ENCODE peak calls at places on chromosomes 4 and X, in five cellular contexts. One of them, this sample, is unnamed.

GRCh38 chrX:40996886-40997530 is 88.2 kb upstream of the USP9X start:
- DNase-seq in CD4-positive, alpha-beta T cell: no peak
- DNase-seq in heart left ventricle: no peak
- DNase-seq in choroid plexus epithelial cell: peak; percentile 91
- DNase-seq in Panc1: no peak
- DNase-seq in this sample: no peak

GRCh38 chr4:181685461-181685860 is 557.7 kb upstream of the TENM3 start:
- DNase-seq in choroid plexus epithelial cell: peak; percentile 51
- DNase-seq in heart left ventricle: no peak
- DNase-seq in Panc1: no peak
- DNase-seq in CD4-positive, alpha-beta T cell: no peak
- DNase-seq in this sample: no peak

GRCh38 chr4:37999000-37999745 is 39.0 kb downstream of the PTTG2 start:
- DNase-seq in heart left ventricle: no peak
- DNase-seq in Panc1: no peak
- DNase-seq in CD4-positive, alpha-beta T cell: no peak
- DNase-seq in choroid plexus epithelial cell: no peak
- DNase-seq in this sample: no peak

GRCh38 chrX:43375146-43375545 is 281.0 kb upstream of the MAOA start:
- DNase-seq in choroid plexus epithelial cell: no peak
- DNase-seq in Panc1: no peak
- DNase-seq in CD4-positive, alpha-beta T cell: no peak
- DNase-seq in heart left ventricle: no peak
- DNase-seq in this sample: no peak

GRCh38 chrX:275967-276587 is 5.1 kb upstream of the PLCXD1 start:
- DNase-seq in Panc1: no peak
- DNase-seq in heart left ventricle: peak; percentile 90
- DNase-seq in choroid plexus epithelial cell: peak; percentile 27
- DNase-seq in CD4-positive, alpha-beta T cell: peak; percentile 39
- DNase-seq in this sample: peak; percentile 69

GRCh38 chrX:98299785-98300184 is 1416.1 kb downstream of the RPA4 start:
- DNase-seq in CD4-positive, alpha-beta T cell: no peak
- DNase-seq in heart left ventricle: no peak
- DNase-seq in Panc1: no peak
- DNase-seq in choroid plexus epithelial cell: no peak
- DNase-seq in this sample: no peak

GRCh38 chr4:39947415-39947814 is 30.3 kb downstream of the PDS5A start:
- DNase-seq in CD4-positive, alpha-beta T cell: no peak
- DNase-seq in heart left ventricle: no peak
- DNase-seq in Panc1: no peak
- DNase-seq in choroid plexus epithelial cell: no peak
- DNase-seq in this sample: no peak

GRCh38 chr4:581753-582361 is 5.8 kb upstream of the TMEM271 start:
- DNase-seq in CD4-positive, alpha-beta T cell: no peak
- DNase-seq in choroid plexus epithelial cell: no peak
- DNase-seq in heart left ventricle: no peak
- DNase-seq in Panc1: no peak
- DNase-seq in this sample: no peak

GRCh38 chr4:6416518-6417286 is 55.7 kb downstream of the PPP2R2C start:
- DNase-seq in CD4-positive, alpha-beta T cell: no peak
- DNase-seq in choroid plexus epithelial cell: no peak
- DNase-seq in Panc1: no peak
- DNase-seq in heart left ventricle: no peak
- DNase-seq in this sample: no peak

GRCh38 chr4:182240161-182241130 is 2.8 kb upstream of the TENM3 start:
- DNase-seq in choroid plexus epithelial cell: peak; percentile 65
- DNase-seq in CD4-positive, alpha-beta T cell: no peak
- DNase-seq in heart left ventricle: no peak
- DNase-seq in Panc1: no peak
- DNase-seq in this sample: peak; percentile 18

GRCh38 chr4:106795326-106795725 is 240.8 kb downstream of the DKK2 start:
- DNase-seq in choroid plexus epithelial cell: peak; percentile 15
- DNase-seq in Panc1: no peak
- DNase-seq in CD4-positive, alpha-beta T cell: no peak
- DNase-seq in heart left ventricle: no peak
- DNase-seq in this sample: no peak

GRCh38 chrX:10415704-10416001 is 204.7 kb downstream of the MID1 start:
- DNase-seq in heart left ventricle: no peak
- DNase-seq in CD4-positive, alpha-beta T cell: no peak
- DNase-seq in choroid plexus epithelial cell: peak; percentile 61
- DNase-seq in Panc1: no peak
- DNase-seq in this sample: no peak

GRCh38 chr4:140862182-140862442 is 105.9 kb upstream of the TBC1D9 start:
- DNase-seq in CD4-positive, alpha-beta T cell: no peak
- DNase-seq in heart left ventricle: no peak
- DNase-seq in choroid plexus epithelial cell: no peak
- DNase-seq in Panc1: no peak
- DNase-seq in this sample: no peak

GRCh38 chr4:66887061-66887460 is 658.2 kb downstream of the CENPC start:
- DNase-seq in Panc1: no peak
- DNase-seq in choroid plexus epithelial cell: no peak
- DNase-seq in CD4-positive, alpha-beta T cell: no peak
- DNase-seq in heart left ventricle: no peak
- DNase-seq in this sample: no peak

GRCh38 chr4:74168841-74169240 is 10.9 kb downstream of the MTHFD2L start:
- DNase-seq in CD4-positive, alpha-beta T cell: no peak
- DNase-seq in Panc1: no peak
- DNase-seq in heart left ventricle: no peak
- DNase-seq in choroid plexus epithelial cell: no peak
- DNase-seq in this sample: no peak

DNA sequence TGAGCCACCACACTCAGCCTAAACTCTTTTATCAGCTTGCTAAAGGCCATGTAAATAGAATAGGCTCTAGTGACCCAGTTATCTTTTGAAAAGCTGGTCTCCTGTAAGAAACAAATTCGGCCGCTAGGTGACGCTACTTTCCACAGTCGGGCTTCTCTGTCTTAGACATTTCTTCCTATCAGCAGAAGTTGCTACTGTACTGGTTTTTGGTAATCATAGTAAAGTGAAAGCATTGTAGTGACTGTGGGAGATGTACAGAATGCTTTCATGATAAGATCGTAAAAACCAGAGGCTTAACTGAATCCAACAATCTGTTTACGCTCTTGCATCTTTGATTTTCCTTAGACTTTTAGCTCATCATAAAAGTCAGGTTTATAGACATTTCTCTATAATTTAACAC is 82.6 kb downstream of the GK start:
- DNase-seq in CD4-positive, alpha-beta T cell: peak; percentile 44
- DNase-seq in choroid plexus epithelial cell: peak; percentile 74
- DNase-seq in heart left ventricle: no peak
- DNase-seq in Panc1: peak; percentile 43
- DNase-seq in this sample: peak; percentile 71
- TF ChIP-seq CTCF in CD4-positive, alpha-beta T cell: peak; percentile 60
- TF ChIP-seq CTCF in choroid plexus epithelial cell: peak; percentile 78
- TF ChIP-seq CTCF in heart left ventricle: peak; percentile 48
- TF ChIP-seq CTCF in Panc1: peak; percentile 76
- TF ChIP-seq CTCF in this sample: peak; percentile 77

GRCh38 chr4:122759639-122760310 is 27.3 kb downstream of the BBS12 start:
- DNase-seq in heart left ventricle: no peak
- DNase-seq in CD4-positive, alpha-beta T cell: no peak
- DNase-seq in Panc1: no peak
- DNase-seq in choroid plexus epithelial cell: peak; percentile 65
- DNase-seq in this sample: no peak
- TF ChIP-seq CTCF in heart left ventricle: no peak
- TF ChIP-seq CTCF in CD4-positive, alpha-beta T cell: no peak
- TF ChIP-seq CTCF in Panc1: peak; percentile 24
- TF ChIP-seq CTCF in choroid plexus epithelial cell: peak; percentile 66
- TF ChIP-seq CTCF in this sample: peak; percentile 32

GRCh38 chr4:186592961-186593586 is 37.7 kb upstream of the MTNR1A start:
- DNase-seq in CD4-positive, alpha-beta T cell: no peak
- DNase-seq in choroid plexus epithelial cell: no peak
- DNase-seq in heart left ventricle: no peak
- DNase-seq in Panc1: no peak
- DNase-seq in this sample: no peak
- TF ChIP-seq CTCF in CD4-positive, alpha-beta T cell: no peak
- TF ChIP-seq CTCF in choroid plexus epithelial cell: no peak
- TF ChIP-seq CTCF in heart left ventricle: no peak
- TF ChIP-seq CTCF in Panc1: no peak
- TF ChIP-seq CTCF in this sample: no peak

GRCh38 chr4:189912170-189912569 is 28.5 kb upstream of the FRG1 start:
- DNase-seq in heart left ventricle: no peak
- DNase-seq in Panc1: no peak
- DNase-seq in choroid plexus epithelial cell: no peak
- DNase-seq in CD4-positive, alpha-beta T cell: no peak
- DNase-seq in this sample: no peak
- TF ChIP-seq CTCF in heart left ventricle: no peak
- TF ChIP-seq CTCF in Panc1: peak; percentile 58
- TF ChIP-seq CTCF in choroid plexus epithelial cell: peak; percentile 56
- TF ChIP-seq CTCF in CD4-positive, alpha-beta T cell: peak; percentile 37
- TF ChIP-seq CTCF in this sample: peak; percentile 18

DNA sequence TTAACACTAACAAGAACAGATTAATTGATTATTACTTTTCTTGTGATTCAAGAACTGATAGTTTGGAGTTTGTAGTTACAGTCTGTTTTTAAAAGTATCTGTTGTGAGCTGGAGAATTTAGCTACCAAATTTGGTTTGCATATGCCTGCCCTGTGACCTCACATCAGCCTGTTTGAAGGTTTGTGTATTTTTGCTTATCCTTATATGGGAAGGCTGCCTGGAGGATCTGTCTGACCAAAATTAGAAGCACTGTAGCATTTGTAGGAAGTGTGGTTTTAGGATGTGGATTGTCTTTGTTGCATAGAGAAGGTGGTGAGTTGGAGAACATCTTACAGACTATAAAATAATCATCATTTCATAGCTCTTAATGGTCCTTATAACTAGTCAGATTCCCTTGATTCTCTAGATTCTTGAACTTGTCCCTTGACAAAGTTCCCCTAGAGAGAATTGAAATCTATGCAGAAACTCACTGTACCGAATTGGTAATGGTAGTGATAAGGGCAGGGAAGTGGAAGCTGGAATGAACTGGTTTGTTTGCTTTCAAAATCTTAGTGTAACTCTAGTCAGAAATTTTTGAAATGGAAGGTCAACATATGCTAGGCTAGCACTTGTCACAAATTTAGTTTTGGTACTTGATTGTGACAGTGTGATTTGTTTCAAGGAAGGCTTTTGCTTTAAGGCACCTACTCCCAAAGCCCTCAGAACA is 57.3 kb downstream of the SH3BGRL start:
- DNase-seq in choroid plexus epithelial cell: peak; percentile 73
- DNase-seq in Panc1: no peak
- DNase-seq in heart left ventricle: no peak
- DNase-seq in CD4-positive, alpha-beta T cell: no peak
- DNase-seq in this sample: no peak
- TF ChIP-seq CTCF in choroid plexus epithelial cell: no peak
- TF ChIP-seq CTCF in Panc1: no peak
- TF ChIP-seq CTCF in heart left ventricle: no peak
- TF ChIP-seq CTCF in CD4-positive, alpha-beta T cell: no peak
- TF ChIP-seq CTCF in this sample: no peak

GRCh38 chrX:151695583-151695930 is 299 bp downstream of the PRRG3 start:
- DNase-seq in Panc1: no peak
- DNase-seq in choroid plexus epithelial cell: no peak
- DNase-seq in CD4-positive, alpha-beta T cell: no peak
- DNase-seq in heart left ventricle: no peak
- DNase-seq in this sample: no peak
- TF ChIP-seq CTCF in Panc1: no peak
- TF ChIP-seq CTCF in choroid plexus epithelial cell: no peak
- TF ChIP-seq CTCF in CD4-positive, alpha-beta T cell: no peak
- TF ChIP-seq CTCF in heart left ventricle: no peak
- TF ChIP-seq CTCF in this sample: no peak

DNA sequence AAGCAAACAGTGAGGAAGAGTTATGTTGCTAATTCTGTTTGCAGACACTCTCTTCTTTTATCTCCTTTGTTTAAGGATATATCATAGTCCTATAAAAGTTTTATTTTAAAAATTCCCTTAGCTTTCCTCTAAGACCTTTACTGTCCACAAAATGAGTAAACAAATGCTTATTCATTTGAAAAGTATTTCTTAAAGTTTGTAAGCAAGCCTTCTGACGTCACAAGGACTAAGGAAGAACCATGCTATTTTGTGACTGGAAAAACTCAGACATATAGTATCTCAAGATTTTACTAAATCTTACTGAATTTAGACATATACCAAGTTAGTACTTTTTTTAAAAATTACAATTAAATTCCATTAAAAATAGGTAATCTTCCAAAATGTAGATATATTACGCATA is 5.2 kb upstream of the RBMXL3 start:
- DNase-seq in Panc1: no peak
- DNase-seq in heart left ventricle: no peak
- DNase-seq in CD4-positive, alpha-beta T cell: no peak
- DNase-seq in choroid plexus epithelial cell: peak; percentile 4
- DNase-seq in this sample: no peak
- TF ChIP-seq CTCF in Panc1: no peak
- TF ChIP-seq CTCF in heart left ventricle: no peak
- TF ChIP-seq CTCF in CD4-positive, alpha-beta T cell: no peak
- TF ChIP-seq CTCF in choroid plexus epithelial cell: no peak
- TF ChIP-seq CTCF in this sample: no peak

This sample was measured in nephron progenitor cell.